ENCODE peak calls at places on chromosomes 3 and 15, in four cellular contexts. One of them, this sample, is unnamed.

GRCh38 chr3:54870423-54870822 is 57.4 kb downstream of the LRTM1 start:
- DNase-seq in mammary epithelial cell: peak; percentile 69
- DNase-seq in SK-N-SH: peak; percentile 55
- DNase-seq in osteoblast: peak; percentile 93
- DNase-seq in this sample: peak; percentile 88

GRCh38 chr3:50292159-50292923 is at the start of gene IFRD2:
- DNase-seq in mammary epithelial cell: peak; percentile 97
- DNase-seq in SK-N-SH: peak; percentile 95
- DNase-seq in osteoblast: peak; percentile 99
- DNase-seq in this sample: peak; percentile 97

GRCh38 chr3:193548406-193548805 is 6.3 kb downstream of the ATP13A4 start:
- DNase-seq in mammary epithelial cell: no peak
- DNase-seq in SK-N-SH: no peak
- DNase-seq in osteoblast: no peak
- DNase-seq in this sample: no peak

GRCh38 chr3:160665231-160665630 is 11.7 kb upstream of the ARL14 start:
- DNase-seq in mammary epithelial cell: no peak
- DNase-seq in SK-N-SH: no peak
- DNase-seq in osteoblast: no peak
- DNase-seq in this sample: no peak

GRCh38 chr15:28133281-28133680 is 34.2 kb upstream of the OCA2 start:
- DNase-seq in mammary epithelial cell: no peak
- DNase-seq in SK-N-SH: no peak
- DNase-seq in osteoblast: peak; percentile 77
- DNase-seq in this sample: no peak

GRCh38 chr15:56971571-56971970 is 53.1 kb downstream of the TCF12 start:
- DNase-seq in mammary epithelial cell: no peak
- DNase-seq in SK-N-SH: no peak
- DNase-seq in osteoblast: no peak
- DNase-seq in this sample: no peak

GRCh38 chr3:100169186-100169585 is 54.9 kb upstream of the FILIP1L start:
- DNase-seq in mammary epithelial cell: no peak
- DNase-seq in SK-N-SH: peak; percentile 48
- DNase-seq in osteoblast: no peak
- DNase-seq in this sample: no peak

GRCh38 chr3:52704611-52705437 is 767 bp downstream of the GLT8D1 start:
- DNase-seq in mammary epithelial cell: peak; percentile 36
- DNase-seq in SK-N-SH: peak; percentile 52
- DNase-seq in osteoblast: peak; percentile 83
- DNase-seq in this sample: peak; percentile 74

GRCh38 chr3:40546811-40547210 is 22.1 kb downstream of the ZNF621 start:
- DNase-seq in mammary epithelial cell: peak; percentile 60
- DNase-seq in SK-N-SH: no peak
- DNase-seq in osteoblast: peak; percentile 94
- DNase-seq in this sample: no peak

DNA sequence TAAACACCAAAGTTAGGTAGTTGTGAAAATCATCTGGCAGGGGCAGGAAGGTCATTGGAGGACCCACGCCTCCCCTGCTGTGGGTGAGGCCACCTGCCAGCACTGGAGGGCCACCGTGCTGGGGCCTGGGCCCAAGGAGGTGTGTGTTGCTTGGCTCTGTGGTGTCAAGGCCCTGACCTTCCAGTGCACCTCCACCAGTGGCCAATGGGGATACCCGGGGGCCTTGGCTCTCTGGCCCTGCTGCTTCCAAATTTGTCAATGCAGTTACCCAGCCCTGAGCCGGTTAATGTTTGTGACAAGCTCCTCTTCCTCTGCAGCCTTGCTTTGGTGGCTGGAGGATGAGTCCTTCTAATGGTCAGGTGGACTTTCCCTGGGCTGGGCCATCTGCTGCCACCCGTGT is 150.2 kb downstream of the KLF13 start:
- DNase-seq in mammary epithelial cell: no peak
- DNase-seq in SK-N-SH: no peak
- DNase-seq in osteoblast: no peak
- DNase-seq in this sample: no peak
- H2AFZ ChIP-seq in mammary epithelial cell: no peak overlapping the region
- H2AFZ ChIP-seq in SK-N-SH: no peak overlapping the region
- H2AFZ ChIP-seq in osteoblast: no peak overlapping the region
- H2AFZ ChIP-seq in this sample: no peak overlapping the region

DNA sequence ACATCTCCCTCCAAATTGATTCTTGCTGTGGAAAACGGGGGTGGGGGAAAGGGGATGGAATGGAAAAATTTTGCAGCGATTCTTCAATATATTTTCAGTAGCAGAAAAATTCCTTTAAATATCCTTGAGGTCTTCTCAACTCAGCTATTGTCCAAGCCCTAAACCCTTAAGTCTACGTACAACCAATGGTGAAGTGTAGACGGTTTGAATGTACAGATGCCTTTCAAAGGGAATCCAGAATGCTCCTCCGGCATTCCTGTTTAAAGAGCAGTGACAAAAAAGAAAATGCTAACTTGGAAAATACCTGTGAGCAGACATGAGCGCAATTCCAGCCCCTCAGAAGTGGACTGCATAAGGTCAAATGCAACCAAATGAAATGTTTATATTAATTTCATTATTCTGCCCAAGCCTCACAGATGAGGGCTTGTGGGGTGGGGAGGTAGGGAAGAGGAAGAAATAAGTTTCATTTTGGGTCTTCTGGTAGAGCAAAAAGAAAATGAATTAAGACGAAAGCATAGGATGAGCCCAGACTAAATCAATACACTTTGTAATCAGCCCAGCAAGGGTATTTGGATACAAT is 2.8 kb downstream of the FOXP1 start:
- DNase-seq in mammary epithelial cell: peak; percentile 51
- DNase-seq in SK-N-SH: no peak
- DNase-seq in osteoblast: peak; percentile 80
- DNase-seq in this sample: no peak
- H2AFZ ChIP-seq in mammary epithelial cell: peak overlapping the region; percentile 90
- H2AFZ ChIP-seq in SK-N-SH: peak overlapping the region; percentile 7
- H2AFZ ChIP-seq in osteoblast: peak overlapping the region; percentile 64
- H2AFZ ChIP-seq in this sample: no peak overlapping the region

GRCh38 chr3:185176756-185177359 is 24.0 kb upstream of the C3orf70 start:
- DNase-seq in mammary epithelial cell: no peak
- DNase-seq in SK-N-SH: peak; percentile 37
- DNase-seq in osteoblast: no peak
- DNase-seq in this sample: no peak
- H2AFZ ChIP-seq in mammary epithelial cell: no peak overlapping the region
- H2AFZ ChIP-seq in SK-N-SH: no peak overlapping the region
- H2AFZ ChIP-seq in osteoblast: no peak overlapping the region
- H2AFZ ChIP-seq in this sample: no peak overlapping the region

GRCh38 chr15:77564933-77565332 is 67.8 kb downstream of the LINGO1 start:
- DNase-seq in mammary epithelial cell: no peak
- DNase-seq in SK-N-SH: no peak
- DNase-seq in osteoblast: peak; percentile 63
- DNase-seq in this sample: no peak
- H2AFZ ChIP-seq in mammary epithelial cell: no peak overlapping the region
- H2AFZ ChIP-seq in SK-N-SH: no peak overlapping the region
- H2AFZ ChIP-seq in osteoblast: no peak overlapping the region
- H2AFZ ChIP-seq in this sample: no peak overlapping the region

DNA sequence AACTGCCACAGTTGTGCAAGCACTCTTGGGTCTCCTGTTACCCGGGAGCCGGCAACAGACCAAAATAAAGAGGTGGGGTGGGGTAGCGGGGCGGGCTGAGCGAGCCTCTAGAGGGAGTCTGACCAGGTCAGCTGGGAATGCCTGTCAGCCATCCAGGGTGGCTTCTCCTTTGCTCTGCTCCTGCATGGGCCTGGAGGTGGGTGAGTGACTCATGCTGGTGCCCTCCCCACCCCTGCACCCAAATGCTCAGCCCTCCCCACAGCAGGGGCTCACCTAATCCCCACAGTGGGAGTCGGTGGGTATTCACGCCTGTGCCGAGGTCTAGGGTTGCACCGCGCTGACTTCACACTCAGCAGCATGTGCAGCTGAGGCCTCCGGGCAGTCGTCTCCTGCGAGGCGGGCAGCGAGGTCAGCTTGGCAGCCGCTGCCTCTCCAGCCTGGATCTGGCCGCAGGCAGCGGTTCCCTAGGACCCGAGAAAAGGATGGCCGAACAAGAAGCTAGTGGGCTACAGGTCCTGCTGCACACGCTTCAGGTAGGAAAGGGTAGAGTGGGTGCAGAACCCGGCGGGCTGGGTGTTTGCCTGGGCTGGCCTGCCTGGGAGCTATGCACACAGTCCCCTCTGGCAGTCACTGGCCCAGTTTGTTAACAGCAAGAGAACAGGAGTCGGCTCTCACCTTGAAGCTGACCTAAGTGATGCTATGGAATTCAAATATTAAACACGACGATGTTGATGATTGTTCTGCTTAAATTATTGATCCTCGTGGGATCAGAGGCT is at the start of gene AGBL1:
- DNase-seq in mammary epithelial cell: no peak
- DNase-seq in SK-N-SH: no peak
- DNase-seq in osteoblast: no peak
- DNase-seq in this sample: peak; percentile 12
- H2AFZ ChIP-seq in mammary epithelial cell: no peak within 1 kb of the TSS
- H2AFZ ChIP-seq in SK-N-SH: no peak within 1 kb of the TSS
- H2AFZ ChIP-seq in osteoblast: no peak within 1 kb of the TSS
- H2AFZ ChIP-seq in this sample: no peak within 1 kb of the TSS

DNA sequence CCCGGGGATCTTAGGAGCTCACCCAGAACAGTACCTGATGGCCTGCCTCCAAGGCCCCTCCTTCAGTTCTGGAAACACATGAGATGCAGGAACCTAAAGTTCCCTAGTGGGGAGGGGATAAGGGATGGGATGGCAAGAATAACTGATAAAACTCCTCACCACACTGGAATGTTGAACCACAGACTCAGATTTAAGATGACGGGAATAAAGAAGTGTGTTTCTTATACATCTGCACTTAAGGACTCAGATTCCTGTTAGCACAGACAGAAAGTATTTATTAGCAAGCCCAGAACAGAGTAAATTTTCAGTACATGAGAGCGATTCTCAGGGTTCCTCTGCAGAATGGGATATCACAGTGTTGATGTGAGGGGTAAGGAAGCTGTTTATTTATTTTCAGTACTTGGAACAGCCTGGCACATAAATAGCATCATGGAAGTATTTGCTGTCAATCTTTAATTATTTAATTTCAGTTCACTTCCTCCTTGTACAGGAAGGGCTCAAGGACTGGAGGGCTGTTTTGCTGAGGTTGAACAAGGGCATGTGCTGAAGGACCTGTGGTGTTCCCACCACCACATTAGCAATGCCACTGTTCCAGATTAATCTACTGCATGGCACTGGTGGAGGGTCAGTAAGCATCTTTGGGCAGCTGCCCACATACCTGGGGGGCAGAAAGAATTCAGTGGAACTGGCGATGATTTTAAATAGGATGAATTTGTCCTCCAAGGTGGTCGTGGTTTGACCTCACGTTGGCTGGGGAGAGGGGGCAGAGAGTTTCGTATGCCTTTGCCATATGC is 245.0 kb downstream of the TLE3 start:
- DNase-seq in mammary epithelial cell: no peak
- DNase-seq in SK-N-SH: no peak
- DNase-seq in osteoblast: no peak
- DNase-seq in this sample: no peak
- H2AFZ ChIP-seq in mammary epithelial cell: no peak overlapping the region
- H2AFZ ChIP-seq in SK-N-SH: no peak overlapping the region
- H2AFZ ChIP-seq in osteoblast: no peak overlapping the region
- H2AFZ ChIP-seq in this sample: no peak overlapping the region

GRCh38 chr3:23601020-23601822 is 204.5 kb upstream of the UBE2E1 start:
- DNase-seq in mammary epithelial cell: no peak
- DNase-seq in SK-N-SH: peak; percentile 48
- DNase-seq in osteoblast: no peak
- DNase-seq in this sample: no peak
- H2AFZ ChIP-seq in mammary epithelial cell: no peak overlapping the region
- H2AFZ ChIP-seq in SK-N-SH: no peak overlapping the region
- H2AFZ ChIP-seq in osteoblast: peak overlapping the region; percentile 3
- H2AFZ ChIP-seq in this sample: no peak overlapping the region

DNA sequence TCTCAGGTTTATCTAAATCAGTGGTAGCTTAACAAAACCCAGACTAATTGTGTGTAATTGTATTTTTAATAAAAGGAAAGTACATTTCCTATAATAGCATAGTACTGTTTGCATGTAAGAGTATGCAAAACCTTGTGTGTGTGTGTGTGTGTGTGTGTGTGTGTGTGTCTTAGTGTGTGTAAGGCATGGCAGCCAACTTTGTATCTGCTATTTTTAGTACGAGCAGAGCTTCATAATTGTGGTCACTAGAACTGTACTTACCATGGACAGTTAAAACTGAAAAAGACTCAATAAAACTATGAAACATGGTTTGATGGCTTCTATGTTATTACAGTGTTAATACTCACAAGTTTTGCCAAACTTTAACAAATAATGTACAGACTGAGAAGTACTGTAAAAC is 6.2 kb downstream of the P2RY1 start:
- DNase-seq in mammary epithelial cell: no peak
- DNase-seq in SK-N-SH: no peak
- DNase-seq in osteoblast: no peak
- DNase-seq in this sample: no peak
- H2AFZ ChIP-seq in mammary epithelial cell: no peak overlapping the region
- H2AFZ ChIP-seq in SK-N-SH: no peak overlapping the region
- H2AFZ ChIP-seq in osteoblast: no peak overlapping the region
- H2AFZ ChIP-seq in this sample: no peak overlapping the region